ENCODE peak calls at places on chromosomes 11 and 22, in eight cellular contexts. H is stomach, W is Peyer's patch, Y is NB4, S is A549, J is K562, Q is IMR-90, Z is body of pancreas. D is an unnamed sample.
A peak's percentile ranks its signal among the peaks of the same experiment; 100 is the strongest.

GRCh38 chr11:44780940-44781631 is 54.3 kb downstream of the TSPAN18 start:
- DNase-seq in H (no peak), W (peak; percentile 46), Y (peak; percentile 57), S (no peak), J (peak; percentile 94), Q (peak; percentile 50), Z (no peak), D (peak; percentile 70)

GRCh38 chr22:46033256-46034200 is 56.6 kb upstream of the WNT7B start:
- DNase-seq in H (no peak), W (no peak), Y (no peak), S (no peak), J (no peak), Q (peak; percentile 72), Z (peak; percentile 20), D (no peak)

GRCh38 chr11:111447931-111448330 is 64.3 kb downstream of the BTG4 start:
- DNase-seq in H (no peak), W (no peak), Y (no peak), S (no peak), J (no peak), Q (no peak), Z (no peak), D (no peak)

GRCh38 chr11:134481135-134481534 is 69.1 kb upstream of the B3GAT1 start:
- DNase-seq in H (no peak), W (no peak), Y (no peak), S (no peak), J (no peak), Q (no peak), Z (no peak), D (no peak)

GRCh38 chr11:61598886-61599868 is 18.3 kb upstream of the SYT7 start:
- DNase-seq in H (no peak), W (no peak), Y (peak; percentile 35), S (no peak), J (no peak), Q (peak; percentile 70), Z (no peak), D (peak; percentile 36)

GRCh38 chr11:1746956-1747752 is 3.2 kb downstream of the IFITM10 start:
- DNase-seq in H (no peak), W (peak; percentile 42), Y (no peak), S (no peak), J (no peak), Q (no peak), Z (no peak), D (no peak)

GRCh38 chr11:65430406-65431217 is 8.0 kb downstream of the NEAT1 start:
- DNase-seq in H (peak; percentile 25), W (peak; percentile 47), Y (peak; percentile 39), S (no peak), J (no peak), Q (peak; percentile 69), Z (peak; percentile 22), D (peak; percentile 16)

GRCh38 chr11:38315151-38315550 is 1717.1 kb upstream of the RAG2 start:
- DNase-seq in H (no peak), W (no peak), Y (no peak), S (no peak), J (no peak), Q (no peak), Z (no peak), D (no peak)

GRCh38 chr11:34224434-34224966 is 119.1 kb downstream of the NAT10 start:
- DNase-seq in H (no peak), W (no peak), Y (no peak), S (no peak), J (no peak), Q (no peak), Z (no peak), D (no peak)

GRCh38 chr11:107957109-107957588 is 28.9 kb downstream of the RAB39A start:
- DNase-seq in H (no peak), W (no peak), Y (no peak), S (no peak), J (no peak), Q (no peak), Z (no peak), D (no peak)

GRCh38 chr11:78205256-78205655 is 16.5 kb downstream of the USP35 start:
- DNase-seq in H (no peak), W (peak; percentile 21), Y (no peak), S (no peak), J (no peak), Q (no peak), Z (no peak), D (no peak)

GRCh38 chr22:27719535-27720227 is 81.9 kb downstream of the MN1 start:
- DNase-seq in H (no peak), W (no peak), Y (peak; percentile 42), S (no peak), J (peak; percentile 72), Q (peak; percentile 16), Z (no peak), D (peak; percentile 62)

GRCh38 chr22:40276877-40277823 is 69.2 kb upstream of the ADSL start:
- DNase-seq in H (no peak), W (no peak), Y (no peak), S (no peak), J (no peak), Q (peak; percentile 51), Z (no peak), D (peak; percentile 41)

GRCh38 chr22:37221424-37222336 is 9.4 kb upstream of the SSTR3 start:
- DNase-seq in H (no peak), W (no peak), Y (no peak), S (no peak), J (no peak), Q (no peak), Z (no peak), D (no peak)
- TF ChIP-seq CTCF in H (no peak), W (no peak), Y (no peak), S (no peak), J (no peak), Q (no peak), Z (no peak), D (no peak)

DNA sequence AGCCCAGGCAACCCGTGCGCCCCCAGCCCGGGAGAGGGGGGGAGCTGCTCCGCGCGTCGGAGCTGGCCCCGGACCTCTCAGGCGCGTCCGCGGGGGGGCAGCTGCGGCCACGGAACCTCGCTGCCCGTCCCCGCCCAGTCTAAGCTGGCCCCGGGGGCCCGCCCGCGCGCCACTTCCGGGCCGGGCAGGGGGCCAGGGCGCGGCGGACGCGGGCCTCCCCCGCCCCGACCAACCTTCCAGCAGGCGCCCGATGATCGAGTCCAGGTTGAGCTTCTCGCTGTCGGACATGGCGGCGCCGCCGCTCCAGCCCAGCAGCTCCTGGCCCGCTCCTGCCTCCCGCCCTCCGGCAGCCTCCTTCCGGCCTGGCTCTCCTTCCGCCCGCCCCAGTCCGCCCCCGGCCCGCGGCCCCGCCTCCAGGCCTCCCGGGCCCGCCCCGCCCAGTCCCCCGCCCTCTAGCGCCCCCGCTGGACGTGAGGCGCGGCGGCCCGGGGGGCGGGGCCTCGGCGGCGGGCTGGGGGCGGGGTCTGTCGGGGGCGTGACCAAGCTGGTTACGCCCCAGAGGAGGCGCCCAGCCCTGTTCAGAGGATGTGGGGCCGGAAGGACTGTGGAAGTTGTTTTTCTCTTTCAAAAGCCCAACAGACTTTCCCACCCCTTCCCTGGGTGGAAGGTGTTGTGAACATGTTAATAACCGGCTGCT is at the start of gene PPP1CA:
- DNase-seq in H (peak; percentile 93), W (peak; percentile 96), Y (peak; percentile 93), S (peak; percentile 87), J (peak; percentile 99), Q (peak; percentile 79), Z (peak; percentile 93), D (peak; percentile 92)
- TF ChIP-seq POLR2A in H (peak; percentile 0), W (peak; percentile 85), Y (peak; percentile 80), S (peak; percentile 78), J (peak; percentile 84), Q (peak; percentile 85), Z (peak; percentile 64), D (no peak)

GRCh38 chr11:121421149-121421906 is 30.8 kb upstream of the SORL1 start:
- DNase-seq in H (no peak), W (no peak), Y (peak; percentile 74), S (no peak), J (no peak), Q (no peak), Z (no peak), D (no peak)
- TF ChIP-seq CTCF in H (no peak), W (no peak), Y (no peak), S (no peak), J (no peak), Q (no peak), Z (no peak), D (no peak)

GRCh38 chr11:110015695-110016094 is 77.5 kb upstream of the ZC3H12C start:
- DNase-seq in H (no peak), W (no peak), Y (no peak), S (no peak), J (no peak), Q (no peak), Z (no peak), D (no peak)
- TF ChIP-seq POLR2A in H (no peak), W (no peak), Y (no peak), S (no peak), J (no peak), Q (no peak), Z (no peak), D (no peak)